ENCODE peak calls at places on chromosomes 13 and 19, in ten cellular contexts. Q is psoas muscle, S is B cell, D is fibroblast of the aortic adventitia, K is esophagus squamous epithelium, T is Caco-2, R is SK-N-SH, I is HFFc6, P is AG10803, X is GM12865. E is an unnamed sample.

GRCh38 chr13:76976488-76976887 is 15.4 kb upstream of the CLN5 start:
- DNase-seq in Q (no peak), S (no peak), R (no peak), I (peak; percentile 30), T (no peak), D (peak; percentile 59), K (no peak), X (no peak), P (no peak), E (no peak)

GRCh38 chr13:98279473-98280175 is 102.6 kb upstream of the RNF113B start:
- DNase-seq in D (no peak), K (no peak), T (no peak), P (no peak), S (peak; percentile 59), R (peak; percentile 33), Q (no peak), X (peak; percentile 56), I (no peak), E (no peak)

GRCh38 chr13:85266331-85266730 is 532.9 kb downstream of the SLITRK6 start:
- DNase-seq in X (no peak), I (no peak), D (no peak), T (no peak), Q (no peak), K (no peak), P (no peak), S (no peak), R (no peak), E (no peak)

GRCh38 chr19:11420429-11420893 is 1.3 kb upstream of the RGL3 start:
- DNase-seq in D (peak; percentile 27), S (peak; percentile 30), R (no peak), P (peak; percentile 23), K (no peak), X (no peak), Q (peak; percentile 72), I (peak; percentile 16), T (no peak), E (no peak)

GRCh38 chr13:73722120-73722519 is 412.1 kb downstream of the KLF12 start:
- DNase-seq in P (peak; percentile 36), I (peak; percentile 65), T (peak; percentile 18), K (no peak), X (peak; percentile 60), R (peak; percentile 29), Q (no peak), S (no peak), D (peak; percentile 34), E (no peak)

GRCh38 chr19:50649433-50650391 is at the start of gene C19orf81:
- DNase-seq in T (peak; percentile 48), Q (no peak), D (no peak), R (peak; percentile 64), X (no peak), K (no peak), P (no peak), S (no peak), I (no peak), E (no peak)

GRCh38 chr19:7864719-7865074 is 9.5 kb downstream of the PRR36 start:
- DNase-seq in I (no peak), D (no peak), R (no peak), X (no peak), T (no peak), K (no peak), Q (no peak), P (no peak), S (no peak), E (no peak)

GRCh38 chr13:112118451-112119064 is 51.6 kb downstream of the SOX1 start:
- DNase-seq in R (no peak), S (no peak), T (no peak), X (no peak), K (no peak), D (no peak), P (no peak), Q (no peak), I (no peak), E (no peak)

GRCh38 chr13:48776396-48776795 is 122.7 kb downstream of the CYSLTR2 start:
- DNase-seq in P (peak; percentile 29), D (no peak), I (peak; percentile 16), T (no peak), X (no peak), R (no peak), Q (no peak), S (no peak), K (no peak), E (no peak)

GRCh38 chr13:77429320-77430142 is 102.6 kb upstream of the MYCBP2 start:
- DNase-seq in I (peak; percentile 7), X (peak; percentile 87), K (no peak), Q (no peak), D (no peak), P (peak; percentile 16), T (no peak), R (no peak), S (peak; percentile 68), E (no peak)

GRCh38 chr19:33409035-33409434 is 35.5 kb downstream of the CEBPG start:
- DNase-seq in P (no peak), K (no peak), Q (no peak), T (no peak), S (no peak), R (peak; percentile 45), D (no peak), I (no peak), X (no peak), E (no peak)

GRCh38 chr13:95641961-95642621 is 2.4 kb downstream of the DZIP1 start:
- DNase-seq in P (peak; percentile 60), S (no peak), R (peak; percentile 77), X (peak; percentile 16), Q (peak; percentile 43), I (peak; percentile 13), K (no peak), D (peak; percentile 33), T (peak; percentile 59), E (no peak)

DNA sequence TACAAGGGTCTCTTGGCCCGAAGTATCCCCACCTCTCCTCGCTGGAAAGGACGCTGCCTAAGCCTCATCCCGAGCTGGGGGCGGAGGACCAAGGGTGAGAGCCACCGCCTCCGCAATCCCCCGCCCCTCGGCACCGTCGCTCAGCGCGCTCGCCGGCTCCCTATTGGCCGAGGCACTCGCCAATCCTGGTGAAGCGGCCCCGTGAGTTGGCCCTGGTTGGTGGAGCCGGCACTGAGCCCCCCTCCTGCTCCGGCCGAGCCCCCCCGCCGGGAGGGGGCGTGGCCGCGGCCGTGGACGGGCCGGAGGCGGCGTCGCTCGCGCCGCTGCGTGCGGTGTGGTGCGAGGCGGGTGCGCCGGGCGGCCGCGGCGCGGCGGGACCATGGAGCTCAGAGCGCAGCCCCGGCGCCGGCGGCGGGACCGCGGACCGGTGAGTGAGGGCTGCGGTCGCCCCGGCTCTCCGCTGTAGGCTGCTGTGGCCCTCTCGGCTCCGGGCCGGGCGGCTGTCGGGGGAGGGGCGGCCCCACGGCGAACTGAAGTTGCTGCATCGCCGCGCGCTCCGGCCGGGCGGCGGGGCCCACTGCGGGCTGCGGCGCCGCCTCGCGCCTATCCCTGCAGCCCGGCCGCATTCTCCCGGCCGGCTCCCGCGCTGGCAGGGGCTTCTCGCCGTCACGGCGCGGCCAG is at the start of gene WASF3:
- DNase-seq in I (peak; percentile 89), P (peak; percentile 93), Q (peak; percentile 95), K (no peak), D (peak; percentile 92), S (peak; percentile 47), R (peak; percentile 99), X (peak; percentile 60), T (no peak), E (no peak)
- TF ChIP-seq CTCF in I (no peak), P (no peak), Q (no peak), K (no peak), D (no peak), S (no peak), R (no peak), X (no peak), T (no peak), E (no peak)

DNA sequence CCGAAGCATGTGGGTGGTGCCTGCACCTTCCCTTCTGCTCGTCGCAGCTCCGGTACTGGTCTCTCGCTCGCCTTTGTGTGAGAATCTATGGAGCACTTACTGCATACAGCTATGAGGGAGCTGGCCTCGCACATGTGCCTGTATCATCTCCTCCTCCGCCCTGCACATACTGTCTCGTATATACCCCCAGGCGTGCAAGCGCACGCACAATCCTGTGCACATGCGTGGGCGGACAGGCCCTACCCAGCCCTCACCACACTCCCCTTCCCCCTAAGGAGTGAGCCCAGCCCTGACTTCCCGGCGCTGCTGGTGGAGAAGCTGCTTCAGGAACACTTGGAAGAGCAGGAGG is 8.7 kb downstream of the PIK3R2 start:
- DNase-seq in S (no peak), K (no peak), X (no peak), R (no peak), I (no peak), P (no peak), T (no peak), D (no peak), Q (no peak), E (no peak)
- TF ChIP-seq CTCF in S (no peak), K (no peak), X (no peak), R (no peak), I (peak; percentile 16), P (no peak), T (no peak), D (no peak), Q (no peak), E (no peak)

DNA sequence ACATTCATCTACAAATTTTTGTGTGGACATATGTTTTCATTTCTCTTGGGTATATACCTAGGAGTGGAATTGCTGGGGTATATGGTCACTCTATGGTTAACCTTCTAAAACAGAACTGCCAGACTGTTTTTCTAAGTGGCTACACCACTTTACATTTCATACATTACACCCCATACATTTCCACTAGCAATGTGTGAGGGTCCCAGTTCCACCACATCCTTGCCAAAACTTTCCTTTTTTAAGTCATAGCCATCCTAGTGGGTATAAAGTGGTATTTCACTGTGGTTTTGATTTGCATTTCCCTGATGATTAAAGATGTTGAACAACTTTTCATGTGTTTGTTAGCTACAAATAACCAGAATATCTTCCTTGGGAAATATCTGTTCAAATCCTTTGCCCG is 336.1 kb downstream of the SHISA2 start:
- DNase-seq in K (no peak), P (no peak), R (no peak), D (no peak), Q (no peak), X (no peak), S (no peak), I (no peak), T (no peak), E (no peak)
- TF ChIP-seq CTCF in K (no peak), P (no peak), R (no peak), D (no peak), Q (no peak), X (no peak), S (no peak), I (no peak), T (no peak), E (no peak)

DNA sequence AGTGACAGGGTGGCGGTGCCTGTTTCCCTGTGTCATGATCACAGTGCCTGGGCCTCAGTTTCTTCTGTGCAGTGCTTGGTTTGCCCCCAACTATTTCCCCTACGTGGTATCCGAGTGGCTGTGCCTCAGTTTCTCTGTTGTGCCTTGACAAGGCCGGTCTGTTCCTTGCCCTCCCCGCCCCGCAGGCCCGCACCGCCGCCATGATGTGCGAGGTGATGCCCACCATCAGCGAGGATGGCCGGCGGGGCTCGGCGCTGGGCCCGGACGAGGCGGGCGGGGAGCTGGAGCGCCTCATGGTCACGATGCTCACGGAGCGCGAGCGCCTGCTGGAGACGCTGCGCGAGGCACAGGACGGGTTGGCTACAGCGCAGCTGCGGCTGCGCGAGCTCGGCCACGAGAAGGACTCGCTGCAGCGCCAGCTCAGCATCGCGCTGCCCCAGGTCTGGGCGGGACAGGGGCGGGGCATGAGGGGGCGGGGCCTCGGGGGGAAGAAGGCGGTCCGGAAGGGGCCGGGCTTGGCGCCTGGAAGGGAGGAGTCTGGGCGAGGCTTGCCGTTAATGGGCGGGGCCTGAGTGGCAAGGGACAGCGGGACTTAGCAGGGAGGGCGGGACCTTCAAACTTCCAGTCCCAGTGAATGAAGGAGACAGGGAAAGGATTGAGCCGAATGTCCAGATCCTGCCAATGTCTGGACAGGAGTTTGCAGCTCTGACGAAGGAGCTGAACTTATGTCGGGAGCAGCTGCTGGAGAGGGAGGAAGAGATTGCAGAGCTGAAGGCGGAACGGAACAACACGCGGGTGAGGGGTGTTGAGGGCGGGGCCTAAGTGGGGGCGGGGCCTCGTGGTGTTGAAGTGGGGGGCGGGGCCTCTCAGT is 8.6 kb downstream of the PPFIA3 start:
- DNase-seq in K (peak; percentile 70), X (peak; percentile 97), S (peak; percentile 94), I (peak; percentile 94), P (peak; percentile 96), Q (peak; percentile 96), R (peak; percentile 99), D (peak; percentile 95), T (peak; percentile 98), E (peak; percentile 94)
- TF ChIP-seq CTCF in K (no peak), X (no peak), S (no peak), I (no peak), P (no peak), Q (no peak), R (peak; percentile 13), D (peak; percentile 31), T (peak; percentile 16), E (no peak)

E was measured in CD14-positive monocyte.